ENCODE peak calls at places on chromosomes 3 and 15, in eight cellular contexts. A, W, Y, G, T, N, H and C are unnamed samples.

GRCh38 chr3:177490626-177491025 is 293.3 kb upstream of the TBL1XR1 start:
- DNase-seq in A (no peak), W (no peak), Y (no peak), G (no peak), T (no peak), N (no peak), H (no peak), C (no peak)

GRCh38 chr15:74172751-74173544 is 562 bp upstream of the ISLR start:
- DNase-seq in A (no peak), W (peak; percentile 71), Y (no peak), G (no peak), T (peak; percentile 80), N (no peak), H (peak; percentile 26), C (peak; percentile 56)

GRCh38 chr3:192802957-192803899 is 75.9 kb upstream of the FGF12 start:
- DNase-seq in A (peak; percentile 49), W (no peak), Y (no peak), G (no peak), T (no peak), N (no peak), H (no peak), C (no peak)

GRCh38 chr3:23479026-23479425 is 275.9 kb downstream of the UBE2E2 start:
- DNase-seq in A (no peak), W (no peak), Y (no peak), G (no peak), T (no peak), N (no peak), H (no peak), C (no peak)

GRCh38 chr3:45043715-45044299 is 17.7 kb downstream of the CLEC3B start:
- DNase-seq in A (no peak), W (no peak), Y (no peak), G (no peak), T (no peak), N (no peak), H (no peak), C (no peak)

GRCh38 chr3:154176036-154176435 is 54.8 kb downstream of the ARHGEF26 start:
- DNase-seq in A (no peak), W (no peak), Y (no peak), G (no peak), T (no peak), N (no peak), H (no peak), C (no peak)

GRCh38 chr3:108847187-108847586 is 24.6 kb downstream of the TRAT1 start:
- DNase-seq in A (no peak), W (no peak), Y (no peak), G (no peak), T (no peak), N (no peak), H (no peak), C (no peak)

GRCh38 chr3:161388860-161389259 is 17.5 kb upstream of the SPTSSB start:
- DNase-seq in A (no peak), W (no peak), Y (no peak), G (no peak), T (no peak), N (no peak), H (no peak), C (no peak)

GRCh38 chr3:110343376-110343775 is 728.2 kb upstream of the NECTIN3 start:
- DNase-seq in A (peak; percentile 71), W (no peak), Y (no peak), G (no peak), T (no peak), N (no peak), H (no peak), C (no peak)

GRCh38 chr3:58526124-58526957 is 10.6 kb downstream of the ACOX2 start:
- DNase-seq in A (peak; percentile 58), W (no peak), Y (no peak), G (no peak), T (no peak), N (no peak), H (peak; percentile 28), C (no peak)

GRCh38 chr3:60579734-60580133 is 671.5 kb downstream of the FHIT start:
- DNase-seq in A (no peak), W (no peak), Y (no peak), G (no peak), T (no peak), N (no peak), H (no peak), C (no peak)

GRCh38 chr3:139758654-139759291 is 81.0 kb upstream of the NMNAT3 start:
- DNase-seq in A (no peak), W (no peak), Y (no peak), G (no peak), T (peak; percentile 21), N (no peak), H (no peak), C (no peak)

GRCh38 chr3:57982561-57983243 is 25.5 kb upstream of the FLNB start:
- DNase-seq in A (no peak), W (no peak), Y (no peak), G (no peak), T (no peak), N (no peak), H (peak; percentile 25), C (no peak)

GRCh38 chr15:37793851-37794250 is 140.6 kb upstream of the TMCO5A start:
- DNase-seq in A (peak; percentile 4), W (no peak), Y (no peak), G (no peak), T (no peak), N (no peak), H (no peak), C (no peak)

GRCh38 chr3:10242182-10243065 is 5.8 kb upstream of the TATDN2 start:
- DNase-seq in A (no peak), W (no peak), Y (no peak), G (no peak), T (peak; percentile 37), N (no peak), H (peak; percentile 42), C (peak; percentile 76)

GRCh38 chr3:30263921-30264313 is 342.5 kb upstream of the TGFBR2 start:
- DNase-seq in A (no peak), W (peak; percentile 28), Y (no peak), G (no peak), T (no peak), N (no peak), H (no peak), C (no peak)

GRCh38 chr15:82178061-82178460 is 84.5 kb downstream of the EFL1 start:
- DNase-seq in A (no peak), W (no peak), Y (no peak), G (no peak), T (no peak), N (no peak), H (no peak), C (no peak)

GRCh38 chr3:87001699-87002098 is 10.8 kb upstream of the VGLL3 start:
- DNase-seq in A (no peak), W (no peak), Y (no peak), G (no peak), T (no peak), N (no peak), H (no peak), C (no peak)

GRCh38 chr3:86995537-86995936 is 4.6 kb upstream of the VGLL3 start:
- DNase-seq in A (no peak), W (no peak), Y (no peak), G (no peak), T (no peak), N (no peak), H (no peak), C (no peak)

GRCh38 chr3:87000940-87001339 is 10.0 kb upstream of the VGLL3 start:
- DNase-seq in A (no peak), W (no peak), Y (no peak), G (no peak), T (no peak), N (no peak), H (no peak), C (no peak)

GRCh38 chr3:86996261-86996955 is 5.5 kb upstream of the VGLL3 start:
- DNase-seq in A (no peak), W (no peak), Y (no peak), G (no peak), T (no peak), N (no peak), H (no peak), C (no peak)

GRCh38 chr3:86998551-86998950 is 7.6 kb upstream of the VGLL3 start:
- DNase-seq in A (no peak), W (no peak), Y (no peak), G (no peak), T (no peak), N (no peak), H (no peak), C (no peak)
- TF ChIP-seq CTCF in A (no peak), W (no peak), Y (no peak), G (no peak), T (no peak), N (no peak), H (no peak), C (no peak)

DNA sequence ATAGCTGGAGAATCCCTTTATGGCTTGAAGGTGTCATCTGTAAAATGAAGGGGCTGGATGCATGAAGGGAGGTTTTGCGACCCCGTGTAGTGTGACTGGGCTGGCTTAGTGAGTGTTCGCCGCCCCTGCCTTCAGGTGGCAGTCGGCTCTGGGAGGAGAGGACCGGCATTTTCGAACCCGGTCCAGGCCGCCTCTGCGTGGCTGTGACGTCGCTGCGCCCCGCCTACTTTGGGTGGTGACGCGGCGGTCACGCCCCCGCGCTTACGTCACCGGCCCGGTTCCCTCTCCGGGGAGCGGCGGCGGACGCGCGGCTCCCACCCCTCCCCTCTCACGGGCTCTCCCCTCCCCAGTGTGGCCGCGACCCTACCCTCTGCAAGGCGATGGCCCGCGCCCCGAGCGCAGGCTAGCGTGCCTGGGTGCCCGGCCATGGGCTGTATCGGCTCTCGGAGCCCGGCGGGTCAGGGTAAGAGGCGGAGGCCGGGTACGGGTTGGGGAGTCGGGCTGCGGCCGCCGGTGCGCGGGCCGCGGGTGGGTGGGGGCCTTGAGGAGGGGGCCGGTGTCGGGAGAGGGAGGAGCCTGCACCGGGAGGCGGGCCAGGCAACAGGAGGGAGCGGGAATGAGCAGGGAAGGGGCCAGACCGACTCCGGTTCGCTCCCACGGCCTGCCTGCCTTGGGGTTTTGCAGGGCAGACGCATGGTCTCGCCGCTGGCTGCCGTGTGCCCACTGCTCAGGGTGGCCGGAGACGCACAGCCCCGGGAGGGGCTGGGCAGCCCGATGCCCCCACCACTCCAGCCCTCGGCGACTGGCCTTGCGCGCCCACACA is 1.5 kb upstream of the FAM131A start:
- DNase-seq in A (peak; percentile 81), W (peak; percentile 94), Y (peak; percentile 99), G (peak; percentile 85), T (peak; percentile 92), N (peak; percentile 36), H (peak; percentile 84), C (peak; percentile 86)
- TF ChIP-seq POLR2A in A (no peak), W (peak; percentile 86), Y (peak; percentile 49), G (peak; percentile 55), T (peak; percentile 85), N (peak; percentile 73), H (peak; percentile 61), C (peak; percentile 48)

GRCh38 chr15:88651293-88651692 is 12.5 kb downstream of the ISG20 start:
- DNase-seq in A (no peak), W (peak; percentile 4), Y (no peak), G (no peak), T (no peak), N (no peak), H (no peak), C (peak; percentile 6)
- TF ChIP-seq CTCF in A (no peak), W (no peak), Y (no peak), G (no peak), T (no peak), N (no peak), H (no peak), C (no peak)

DNA sequence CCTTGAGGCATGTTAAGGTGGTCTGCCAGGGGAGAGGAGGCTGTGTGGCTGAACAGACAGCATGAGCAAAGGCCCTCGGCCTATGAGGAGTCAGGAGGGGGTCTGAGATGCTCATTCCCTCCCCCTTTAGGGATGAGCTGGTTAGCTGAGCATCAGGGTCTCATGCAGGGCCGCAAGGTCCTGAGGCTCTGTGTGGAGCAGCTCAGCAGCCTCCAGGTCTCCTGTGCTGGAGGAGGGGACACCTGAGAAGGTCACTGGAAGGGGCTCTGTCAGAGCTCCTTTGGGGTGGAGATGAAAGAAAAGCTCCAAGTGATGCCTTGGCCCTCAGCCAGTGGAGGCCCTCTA is 67.1 kb downstream of the RASGRF1 start:
- DNase-seq in A (no peak), W (no peak), Y (no peak), G (no peak), T (no peak), N (no peak), H (no peak), C (no peak)
- TF ChIP-seq POLR2A in A (no peak), W (no peak), Y (no peak), G (no peak), T (no peak), N (no peak), H (no peak), C (no peak)